ENCODE peak calls at places on chromosomes 5 and 9, in four cellular contexts. V, C, E and J are unnamed samples.

GRCh38 chr5:74865293-74865798 is 841 bp downstream of the FAM169A start:
- DNase-seq in V (peak; percentile 37), C (no peak), E (no peak), J (no peak)

GRCh38 chr9:38186372-38187115 is 117.5 kb upstream of the SHB start:
- DNase-seq in V (no peak), C (no peak), E (no peak), J (no peak)

GRCh38 chr5:67248703-67249589 is 52.3 kb upstream of the CD180 start:
- DNase-seq in V (no peak), C (no peak), E (peak; percentile 23), J (no peak)

GRCh38 chr9:119368179-119368578 is 1.1 kb downstream of the BRINP1 start:
- DNase-seq in V (no peak), C (no peak), E (no peak), J (no peak)

GRCh38 chr5:149432377-149432776 is 53.3 kb upstream of the IL17B start:
- DNase-seq in V (no peak), C (no peak), E (no peak), J (no peak)

GRCh38 chr9:20650750-20651299 is 28.5 kb upstream of the MLLT3 start:
- DNase-seq in V (no peak), C (no peak), E (no peak), J (no peak)

GRCh38 chr5:77358566-77359205 is 133.4 kb downstream of the WDR41 start:
- DNase-seq in V (no peak), C (no peak), E (peak; percentile 85), J (no peak)

GRCh38 chr5:111755264-111755941 is 1.6 kb downstream of the NREP start:
- DNase-seq in V (no peak), C (no peak), E (no peak), J (no peak)

GRCh38 chr5:937151-937924 is 44.7 kb downstream of the TRIP13 start:
- DNase-seq in V (no peak), C (no peak), E (no peak), J (no peak)

GRCh38 chr5:7886849-7887460 is 18.0 kb downstream of the MTRR start:
- DNase-seq in V (no peak), C (no peak), E (peak; percentile 66), J (no peak)

GRCh38 chr5:66923922-66924321 is 272.7 kb downstream of the CD180 start:
- DNase-seq in V (no peak), C (no peak), E (no peak), J (no peak)

GRCh38 chr9:129401623-129402340 is 219.1 kb downstream of the C9orf50 start:
- DNase-seq in V (no peak), C (no peak), E (peak; percentile 32), J (no peak)

GRCh38 chr9:91758491-91758981 is 191.5 kb downstream of the ROR2 start:
- DNase-seq in V (no peak), C (peak; percentile 63), E (peak; percentile 49), J (no peak)

GRCh38 chr9:124453586-124454191 is 3.4 kb downstream of the ADGRD2 start:
- DNase-seq in V (no peak), C (no peak), E (no peak), J (no peak)

GRCh38 chr9:116337015-116337414 is 183.4 kb downstream of the PAPPA start:
- DNase-seq in V (no peak), C (no peak), E (peak; percentile 59), J (no peak)

GRCh38 chr9:126156898-126157297 is 169.7 kb upstream of the MVB12B start:
- DNase-seq in V (no peak), C (no peak), E (no peak), J (no peak)

GRCh38 chr5:23506329-23507236 is 826 bp upstream of the PRDM9 start:
- DNase-seq in V (no peak), C (no peak), E (no peak), J (no peak)

GRCh38 chr9:32384002-32384363 is 460 bp upstream of the ACO1 start:
- DNase-seq in V (no peak), C (no peak), E (no peak), J (no peak)

GRCh38 chr5:51386916-51387853 is 3.9 kb downstream of the ISL1 start:
- DNase-seq in V (no peak), C (no peak), E (no peak), J (no peak)

GRCh38 chr5:151204051-151204450 is 19.8 kb downstream of the CCDC69 start:
- DNase-seq in V (no peak), C (peak; percentile 46), E (no peak), J (peak; percentile 54)

GRCh38 chr5:169831331-169831730 is 149.0 kb downstream of the INSYN2B start:
- DNase-seq in V (no peak), C (no peak), E (peak; percentile 23), J (no peak)

GRCh38 chr5:35129921-35130485 is 82.3 kb upstream of the AGXT2 start:
- DNase-seq in V (no peak), C (peak; percentile 61), E (peak; percentile 50), J (no peak)

GRCh38 chr5:174097486-174098185 is 52.1 kb downstream of the NSG2 start:
- DNase-seq in V (no peak), C (no peak), E (peak; percentile 18), J (no peak)

GRCh38 chr5:125269926-125270325 is 523.5 kb upstream of the ZNF608 start:
- DNase-seq in V (no peak), C (no peak), E (no peak), J (no peak)

GRCh38 chr5:101067415-101067814 is 164.3 kb upstream of the ST8SIA4 start:
- DNase-seq in V (no peak), C (no peak), E (no peak), J (no peak)

GRCh38 chr5:172444110-172444510 is 10.2 kb downstream of the SH3PXD2B start:
- DNase-seq in V (no peak), C (no peak), E (no peak), J (no peak)

GRCh38 chr5:120779674-120780073 is 315.6 kb downstream of the PRR16 start:
- DNase-seq in V (no peak), C (no peak), E (peak; percentile 77), J (no peak)

GRCh38 chr5:147234098-147234824 is 565 bp upstream of the STK32A start:
- DNase-seq in V (no peak), C (no peak), E (no peak), J (no peak)

GRCh38 chr5:102080288-102080687 is 215.8 kb downstream of the SLCO4C1 start:
- DNase-seq in V (no peak), C (no peak), E (no peak), J (no peak)

GRCh38 chr9:84851935-84852585 is 182.5 kb downstream of the NTRK2 start:
- DNase-seq in V (no peak), C (no peak), E (peak; percentile 97), J (no peak)

GRCh38 chr5:9781882-9782281 is 151.7 kb upstream of the TAS2R1 start:
- DNase-seq in V (no peak), C (no peak), E (peak; percentile 64), J (no peak)

GRCh38 chr5:67206381-67207328 is 10.1 kb upstream of the CD180 start:
- DNase-seq in V (peak; percentile 43), C (peak; percentile 84), E (peak; percentile 13), J (no peak)

GRCh38 chr5:181164076-181164952 is 16.9 kb downstream of the OR2V2 start:
- DNase-seq in V (no peak), C (peak; percentile 72), E (peak; percentile 21), J (no peak)

GRCh38 chr9:87865626-87866025 is 17.1 kb upstream of the SPATA31E1 start:
- DNase-seq in V (no peak), C (no peak), E (no peak), J (no peak)

GRCh38 chr9:81150016-81150625 is 539.2 kb downstream of the TLE1 start:
- DNase-seq in V (no peak), C (no peak), E (no peak), J (no peak)